ENCODE peak calls at places on chromosomes 2 and 18, in five cellular contexts. V, W, E, J and H are unnamed samples.

GRCh38 chr18:32450874-32451273 is 19.8 kb downstream of the GAREM1 start:
- DNase-seq in E (no peak), V (no peak), J (peak), W (no peak), H (no peak)

GRCh38 chr2:104804148-104804890 is 49.6 kb upstream of the POU3F3 start:
- DNase-seq in V (no peak), E (no peak), J (no peak), W (peak), H (no peak)

GRCh38 chr2:9638532-9638931 is 7.7 kb upstream of the YWHAQ start:
- DNase-seq in J (peak), E (peak), W (peak), V (peak), H (peak)

GRCh38 chr2:21757805-21758204 is 634.0 kb downstream of the TDRD15 start:
- DNase-seq in J (no peak), E (peak), W (no peak), V (no peak), H (no peak)

GRCh38 chr2:133200684-133201421 is 367.4 kb downstream of the NCKAP5 start:
- DNase-seq in V (no peak), W (peak), J (peak), E (no peak), H (peak)

GRCh38 chr2:70983506-70984227 is 5.2 kb downstream of the ANKRD53 start:
- DNase-seq in J (no peak), E (no peak), W (no peak), V (peak), H (no peak)

GRCh38 chr2:18799397-18799796 is 210.0 kb upstream of the NT5C1B start:
- DNase-seq in J (peak), E (no peak), W (no peak), V (no peak), H (no peak)

GRCh38 chr2:40716879-40717278 is 265.0 kb upstream of the SLC8A1 start:
- DNase-seq in W (peak), J (no peak), E (no peak), V (no peak), H (no peak)

GRCh38 chr2:64017811-64018714 is 1.2 kb downstream of the VPS54 start:
- DNase-seq in W (peak), E (no peak), J (peak), V (no peak), H (no peak)

GRCh38 chr18:13145636-13146190 is 72.8 kb upstream of the LDLRAD4 start:
- DNase-seq in E (no peak), V (no peak), J (peak), W (no peak), H (no peak)